ENCODE peak calls at places on chromosome 12, in five cellular contexts. F is stimulated activated CD4-positive, alpha-beta T cell treated with anti-CD3 and anti-CD28 coated beads, Interleukin-12 subunit alpha, Interleukin-12 subunit beta, amount 100 ng/mL, for 4 hours; E is NCI-H2081; O is NCI-H748 treated with DMSO at 0.1 percent for 48 hours; A is activated CD4-positive, alpha-beta T cell treated with anti-CD3 and anti-CD28 coated beads, Interleukin-2, amount 10 ng/mL, durations not matched to agents 7 days and 5 days. S is an unnamed sample.

GRCh38 chr12:107618106-107618505 is 67.5 kb upstream of the PWP1 start:
- DNase-seq in A (no peak), E (no peak), O (no peak), F (no peak), S (no peak)

GRCh38 chr12:58349161-58349560 is 407.8 kb downstream of the ATP23 start:
- DNase-seq in O (peak; percentile 29), A (no peak), E (no peak), F (no peak), S (no peak)

GRCh38 chr12:91361864-91362263 is 179.2 kb upstream of the DCN start:
- DNase-seq in E (peak; percentile 35), O (peak; percentile 61), F (no peak), A (no peak), S (no peak)

GRCh38 chr12:13437541-13437940 is 241.0 kb downstream of the EMP1 start:
- DNase-seq in A (no peak), O (no peak), E (no peak), F (no peak), S (no peak)

GRCh38 chr12:6277982-6278438 is 32.5 kb upstream of the PLEKHG6 start:
- DNase-seq in E (no peak), F (peak; percentile 54), O (no peak), A (no peak), S (no peak)

GRCh38 chr12:356276-356988 is 32.7 kb downstream of the KDM5A start:
- DNase-seq in E (no peak), O (no peak), F (no peak), A (no peak), S (no peak)

GRCh38 chr12:49335955-49336644 is 888 bp downstream of the C1QL4 start:
- DNase-seq in O (no peak), E (no peak), A (no peak), F (no peak), S (no peak)

GRCh38 chr12:127509066-127509778 is 757.7 kb upstream of the TMEM132C start:
- DNase-seq in A (no peak), O (no peak), F (no peak), E (no peak), S (no peak)

GRCh38 chr12:40327506-40327905 is 102.7 kb downstream of the LRRK2 start:
- DNase-seq in F (no peak), O (no peak), E (no peak), A (no peak), S (no peak)

GRCh38 chr12:57452937-57453509 is 2.1 kb upstream of the INHBE start:
- DNase-seq in A (peak; percentile 59), F (peak; percentile 52), E (peak; percentile 73), O (peak; percentile 24), S (no peak)

GRCh38 chr12:30696103-30696408 is 387 bp upstream of the IPO8 start:
- DNase-seq in F (no peak), A (no peak), O (no peak), E (no peak), S (no peak)

GRCh38 chr12:62893276-62893675 is 41.7 kb downstream of the PPM1H start:
- DNase-seq in A (no peak), E (no peak), F (no peak), O (no peak), S (no peak)

GRCh38 chr12:97545804-97546203 is 83.2 kb downstream of the RMST start:
- DNase-seq in E (no peak), O (no peak), F (no peak), A (no peak), S (no peak)

GRCh38 chr12:21617030-21617429 is 12.4 kb upstream of the GYS2 start:
- DNase-seq in A (no peak), O (no peak), F (no peak), E (no peak), S (no peak)

GRCh38 chr12:30792085-30792484 is 37.3 kb upstream of the CAPRIN2 start:
- DNase-seq in O (no peak), F (no peak), A (no peak), E (no peak), S (no peak)

GRCh38 chr12:27751386-27752047 is 28.5 kb upstream of the KLHL42 start:
- DNase-seq in E (peak; percentile 58), A (no peak), F (no peak), O (no peak), S (no peak)

GRCh38 chr12:71315328-71315960 is 124.2 kb upstream of the LGR5 start:
- DNase-seq in O (no peak), F (no peak), A (no peak), E (no peak), S (no peak)

GRCh38 chr12:52634266-52635056 is 16.1 kb upstream of the KRT73 start:
- DNase-seq in E (peak; percentile 85), F (no peak), O (no peak), A (peak; percentile 3), S (no peak)

GRCh38 chr12:87196329-87196728 is 832.9 kb downstream of the C12orf50 start:
- DNase-seq in E (no peak), F (no peak), O (no peak), A (no peak), S (no peak)

GRCh38 chr12:116687888-116688287 is 50.0 kb downstream of the SPRING1 start:
- DNase-seq in A (peak; percentile 34), O (no peak), E (no peak), F (peak; percentile 29), S (no peak)